ENCODE peak calls at places on chromosomes 3 and 15, in six cellular contexts. E, K, H, X, D and O are unnamed samples.

GRCh38 chr3:47890832-47891620 is 88.1 kb downstream of the DHX30 start:
- DNase-seq in K (peak; percentile 61), E (no peak), X (no peak), D (no peak), H (peak; percentile 24), O (no peak)

GRCh38 chr3:148173836-148174235 is 523.9 kb upstream of the AGTR1 start:
- DNase-seq in D (no peak), K (no peak), E (no peak), H (no peak), X (no peak), O (no peak)

GRCh38 chr15:49538520-49538919 is 82.1 kb downstream of the FAM227B start:
- DNase-seq in X (no peak), D (no peak), K (no peak), E (no peak), H (no peak), O (no peak)

GRCh38 chr3:69329897-69330296 is 56.0 kb downstream of the FRMD4B start:
- DNase-seq in E (no peak), H (no peak), D (no peak), K (no peak), X (no peak), O (no peak)

GRCh38 chr15:85692873-85693272 is 101.9 kb downstream of the KLHL25 start:
- DNase-seq in D (no peak), H (no peak), X (no peak), E (no peak), K (no peak), O (no peak)

GRCh38 chr3:16739416-16740091 is 134.3 kb upstream of the DAZL start:
- DNase-seq in E (no peak), D (peak; percentile 59), K (no peak), X (no peak), H (peak; percentile 19), O (no peak)

GRCh38 chr3:55454611-55455010 is 32.5 kb downstream of the WNT5A start:
- DNase-seq in E (no peak), D (no peak), X (no peak), H (no peak), K (no peak), O (no peak)

GRCh38 chr3:149820183-149820582 is 7.2 kb downstream of the RNF13 start:
- DNase-seq in X (no peak), K (no peak), D (no peak), H (no peak), E (no peak), O (no peak)

GRCh38 chr3:181230258-181230657 is 240.7 kb upstream of the DNAJC19 start:
- DNase-seq in X (no peak), E (no peak), D (no peak), H (no peak), K (no peak), O (peak; percentile 56)

GRCh38 chr3:118850687-118851086 is 184.0 kb downstream of the IGSF11 start:
- DNase-seq in H (no peak), X (no peak), D (no peak), E (no peak), K (no peak), O (no peak)

GRCh38 chr3:187689984-187690383 is 12.4 kb downstream of the RTP2 start:
- DNase-seq in D (no peak), X (no peak), E (no peak), K (no peak), H (peak; percentile 25), O (no peak)

GRCh38 chr3:141091416-141091815 is 40.3 kb downstream of the SPSB4 start:
- DNase-seq in X (no peak), E (no peak), H (no peak), D (no peak), K (no peak), O (no peak)

GRCh38 chr15:42108808-42109207 is 14.4 kb upstream of the PLA2G4D start:
- DNase-seq in X (no peak), E (no peak), D (no peak), H (no peak), K (no peak), O (peak; percentile 87)

GRCh38 chr15:74322558-74323180 is 44.8 kb downstream of the CYP11A1 start:
- DNase-seq in K (peak; percentile 64), E (no peak), H (peak; percentile 74), D (no peak), X (peak; percentile 56), O (peak; percentile 85)

GRCh38 chr3:149638401-149639092 is 19.3 kb downstream of the WWTR1 start:
- DNase-seq in X (no peak), H (peak; percentile 52), K (no peak), D (peak; percentile 83), E (no peak), O (no peak)

GRCh38 chr3:135965506-135966348 is at the start of gene PPP2R3A:
- DNase-seq in K (peak; percentile 90), H (peak; percentile 91), D (no peak), X (peak; percentile 70), E (peak; percentile 81), O (no peak)

GRCh38 chr3:192639987-192640386 is 87.4 kb downstream of the FGF12 start:
- DNase-seq in H (no peak), X (no peak), D (no peak), E (no peak), K (no peak), O (no peak)

GRCh38 chr15:89740137-89740536 is 10.9 kb downstream of the MESP1 start:
- DNase-seq in E (no peak), X (peak; percentile 64), K (no peak), H (peak; percentile 83), D (peak; percentile 72), O (peak; percentile 92)

GRCh38 chr15:57158997-57159668 is 217.2 kb upstream of the CGNL1 start:
- DNase-seq in K (no peak), H (no peak), E (no peak), D (no peak), X (no peak), O (no peak)

GRCh38 chr15:99925661-99926461 is 192.6 kb upstream of the LYSMD4 start:
- DNase-seq in D (no peak), H (peak; percentile 11), K (peak; percentile 68), X (no peak), E (no peak), O (no peak)

GRCh38 chr15:99343836-99344551 is 92.7 kb downstream of the LRRC28 start:
- DNase-seq in X (no peak), K (peak; percentile 50), E (no peak), H (peak; percentile 26), D (no peak), O (peak; percentile 74)

GRCh38 chr3:111936191-111936841 is 42.5 kb upstream of the ABHD10 start:
- DNase-seq in H (peak; percentile 66), E (no peak), K (no peak), D (peak; percentile 80), X (peak; percentile 94), O (no peak)

GRCh38 chr3:5442106-5442785 is 254.7 kb downstream of the EDEM1 start:
- DNase-seq in E (no peak), H (no peak), D (no peak), X (no peak), K (no peak), O (no peak)

GRCh38 chr3:110743202-110743601 is 328.4 kb upstream of the NECTIN3 start:
- DNase-seq in K (no peak), X (no peak), H (no peak), D (no peak), E (no peak), O (no peak)

GRCh38 chr3:126136428-126137220 is 43.8 kb downstream of the ALDH1L1 start:
- DNase-seq in D (no peak), E (no peak), X (no peak), K (no peak), H (no peak), O (no peak)

GRCh38 chr3:78858165-78858564 is 909.6 kb downstream of the ROBO1 start:
- DNase-seq in D (no peak), E (no peak), K (no peak), H (no peak), X (no peak), O (no peak)

GRCh38 chr15:72216079-72216478 is 14.9 kb downstream of the PKM start:
- DNase-seq in H (no peak), D (no peak), X (no peak), K (no peak), E (no peak), O (no peak)
- H3K4me3 ChIP-seq in H (no peak overlapping the region), D (no peak overlapping the region), X (no peak overlapping the region), K (no peak overlapping the region), E (no peak overlapping the region), O (no peak overlapping the region)

GRCh38 chr15:63043391-63044076 is 987 bp downstream of the TPM1 start:
- DNase-seq in K (peak; percentile 46), D (no peak), E (no peak), X (no peak), H (no peak), O (no peak)

GRCh38 chr15:63044645-63045437 is 2.3 kb downstream of the TPM1 start:
- DNase-seq in D (no peak), H (no peak), K (peak; percentile 70), X (no peak), E (no peak), O (no peak)

GRCh38 chr15:63042879-63043340 is 363 bp downstream of the TPM1 start:
- DNase-seq in X (no peak), D (no peak), H (no peak), E (no peak), K (peak; percentile 44), O (no peak)

GRCh38 chr15:63045438-63046278 is 3.1 kb downstream of the TPM1 start:
- DNase-seq in K (no peak), E (no peak), H (no peak), X (no peak), D (no peak), O (no peak)

DNA sequence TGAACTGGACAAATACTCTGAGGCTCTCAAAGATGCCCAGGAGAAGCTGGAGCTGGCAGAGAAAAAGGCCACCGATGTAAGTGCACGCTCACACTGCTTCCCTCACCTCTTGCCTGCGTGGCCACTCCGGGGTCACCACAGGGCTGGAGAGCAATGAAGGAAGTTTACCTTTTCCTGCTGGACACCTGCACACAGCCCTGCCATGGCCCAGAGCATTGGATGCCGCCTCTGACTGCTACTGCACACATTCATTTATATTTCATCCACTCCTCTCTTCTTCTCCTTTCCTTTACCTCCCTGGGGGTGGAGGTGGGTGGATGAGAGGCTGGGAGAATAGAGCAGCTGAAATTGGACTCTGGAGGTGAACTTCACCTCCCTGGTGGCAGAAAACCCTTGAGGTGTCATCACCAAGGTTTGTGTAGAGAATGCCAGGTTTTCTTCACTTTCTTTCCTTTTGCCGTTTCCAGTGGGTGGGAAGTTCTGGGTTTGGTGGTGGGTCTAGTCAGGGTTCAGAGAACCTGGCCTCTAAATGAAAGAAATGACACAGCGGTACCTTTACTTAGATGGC is 1.6 kb downstream of the TPM1 start:
- DNase-seq in E (no peak), X (no peak), D (no peak), K (no peak), H (no peak), O (no peak)
- H3K4me3 ChIP-seq in E (peak overlapping the region; percentile 71), X (peak overlapping the region; percentile 80), D (peak overlapping the region; percentile 57), K (peak overlapping the region; percentile 95), H (peak overlapping the region; percentile 65), O (no peak overlapping the region)

GRCh38 chr3:12882336-12883310 is 41.3 kb upstream of the RPL32 start:
- DNase-seq in K (no peak), D (no peak), E (no peak), X (no peak), H (no peak), O (no peak)
- H3K4me3 ChIP-seq in K (no peak overlapping the region), D (no peak overlapping the region), E (no peak overlapping the region), X (no peak overlapping the region), H (no peak overlapping the region), O (no peak overlapping the region)

DNA sequence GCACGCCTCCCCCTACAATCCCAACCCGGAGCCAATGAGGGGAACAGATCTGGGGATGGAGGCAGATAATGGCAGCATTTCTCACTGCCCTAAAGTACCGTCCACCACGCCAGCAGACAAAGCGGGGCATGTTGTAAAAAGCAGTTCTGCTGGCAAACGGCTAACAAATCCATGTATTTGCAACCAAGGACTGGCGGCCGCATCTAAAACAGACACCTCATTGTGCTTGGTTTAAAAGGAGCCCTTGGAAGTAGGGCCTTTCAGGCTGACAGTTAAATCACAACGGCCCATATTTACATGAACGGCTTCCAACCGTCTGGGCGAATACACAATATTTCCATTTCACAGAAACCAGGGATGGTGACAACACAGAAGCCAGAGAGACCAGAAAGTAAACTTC is 113.2 kb downstream of the PDZRN3 start:
- DNase-seq in E (no peak), H (no peak), K (no peak), X (no peak), D (no peak), O (no peak)
- H3K4me3 ChIP-seq in E (no peak overlapping the region), H (no peak overlapping the region), K (no peak overlapping the region), X (no peak overlapping the region), D (no peak overlapping the region), O (no peak overlapping the region)